ENCODE peak calls at places on chromosomes 3 and 15, in four cellular contexts. Z is heart left ventricle, U is breast epithelium, C is IMR-90. N is an unnamed sample.

GRCh38 chr3:170598091-170598502 is 12.2 kb upstream of the SLC7A14 start:
- DNase-seq in Z (no peak), C (no peak), U (no peak), N (no peak)

GRCh38 chr3:175094344-175094743 is 235.2 kb downstream of the NAALADL2 start:
- DNase-seq in Z (no peak), C (no peak), U (no peak), N (no peak)

GRCh38 chr3:72157782-72158638 is 373.1 kb upstream of the PROK2 start:
- DNase-seq in C (no peak), Z (no peak), U (no peak), N (no peak)

GRCh38 chr15:45169608-45170480 is 17.9 kb downstream of the SHF start:
- DNase-seq in Z (no peak), U (no peak), C (no peak), N (no peak)

GRCh38 chr3:135008326-135008725 is 213.3 kb downstream of the EPHB1 start:
- DNase-seq in Z (no peak), C (no peak), U (no peak), N (no peak)

GRCh38 chr3:171001957-171002694 is 24.4 kb downstream of the SLC2A2 start:
- DNase-seq in U (no peak), Z (no peak), C (peak; percentile 66), N (no peak)

GRCh38 chr3:138902166-138902565 is 44.8 kb downstream of the FOXL2 start:
- DNase-seq in Z (no peak), U (no peak), C (no peak), N (no peak)

GRCh38 chr15:63663906-63664305 is 66.7 kb downstream of the FBXL22 start:
- DNase-seq in U (no peak), C (peak; percentile 17), Z (no peak), N (no peak)

GRCh38 chr15:85622432-85622831 is 172.3 kb downstream of the KLHL25 start:
- DNase-seq in Z (no peak), U (no peak), C (peak; percentile 92), N (no peak)

GRCh38 chr15:85623648-85624047 is 171.1 kb downstream of the KLHL25 start:
- DNase-seq in Z (no peak), C (peak; percentile 61), U (no peak), N (no peak)

GRCh38 chr15:85621096-85621495 is 173.6 kb downstream of the KLHL25 start:
- DNase-seq in U (no peak), Z (no peak), C (no peak), N (no peak)

GRCh38 chr15:85618956-85619491 is 175.7 kb downstream of the KLHL25 start:
- DNase-seq in Z (peak; percentile 84), U (peak; percentile 70), C (peak; percentile 98), N (no peak)

DNA sequence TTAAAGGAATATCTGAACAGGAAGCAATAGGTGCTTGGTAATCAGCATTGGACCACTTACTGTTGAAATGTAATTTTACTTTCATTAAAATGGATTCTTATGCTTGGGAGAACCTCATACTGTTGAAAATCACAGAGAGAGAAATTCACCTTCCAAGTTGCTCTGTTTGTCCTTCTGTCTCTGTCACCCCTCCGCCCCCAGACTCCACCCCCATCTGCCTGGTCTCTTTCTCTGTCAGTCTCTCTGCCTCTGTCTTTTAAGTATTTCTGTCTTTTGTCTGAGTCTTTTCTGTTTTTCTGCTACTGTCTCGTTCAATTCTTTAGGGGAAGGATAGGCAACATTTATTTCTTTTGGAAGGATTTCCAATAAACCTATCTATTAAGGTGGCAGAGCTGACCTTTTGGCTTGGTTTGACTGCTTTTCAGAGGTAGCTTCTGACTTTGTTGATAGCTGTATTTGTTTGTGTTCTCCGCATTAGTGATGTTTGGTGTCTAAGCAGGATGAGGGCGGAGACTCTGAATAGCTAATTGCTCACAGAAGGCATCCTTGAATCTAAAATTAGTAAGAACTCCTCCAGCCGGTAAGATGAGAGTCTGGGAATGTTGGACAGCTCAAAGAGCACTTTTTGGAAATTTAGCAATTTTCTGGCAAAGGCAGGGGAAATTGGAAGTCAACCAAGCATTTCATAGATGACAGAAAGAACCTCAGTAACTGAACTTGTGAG is 174.2 kb downstream of the KLHL25 start:
- DNase-seq in Z (no peak), C (peak; percentile 73), U (no peak), N (no peak)
- TF ChIP-seq CTCF in Z (no peak), C (no peak), U (no peak), N (no peak)

DNA sequence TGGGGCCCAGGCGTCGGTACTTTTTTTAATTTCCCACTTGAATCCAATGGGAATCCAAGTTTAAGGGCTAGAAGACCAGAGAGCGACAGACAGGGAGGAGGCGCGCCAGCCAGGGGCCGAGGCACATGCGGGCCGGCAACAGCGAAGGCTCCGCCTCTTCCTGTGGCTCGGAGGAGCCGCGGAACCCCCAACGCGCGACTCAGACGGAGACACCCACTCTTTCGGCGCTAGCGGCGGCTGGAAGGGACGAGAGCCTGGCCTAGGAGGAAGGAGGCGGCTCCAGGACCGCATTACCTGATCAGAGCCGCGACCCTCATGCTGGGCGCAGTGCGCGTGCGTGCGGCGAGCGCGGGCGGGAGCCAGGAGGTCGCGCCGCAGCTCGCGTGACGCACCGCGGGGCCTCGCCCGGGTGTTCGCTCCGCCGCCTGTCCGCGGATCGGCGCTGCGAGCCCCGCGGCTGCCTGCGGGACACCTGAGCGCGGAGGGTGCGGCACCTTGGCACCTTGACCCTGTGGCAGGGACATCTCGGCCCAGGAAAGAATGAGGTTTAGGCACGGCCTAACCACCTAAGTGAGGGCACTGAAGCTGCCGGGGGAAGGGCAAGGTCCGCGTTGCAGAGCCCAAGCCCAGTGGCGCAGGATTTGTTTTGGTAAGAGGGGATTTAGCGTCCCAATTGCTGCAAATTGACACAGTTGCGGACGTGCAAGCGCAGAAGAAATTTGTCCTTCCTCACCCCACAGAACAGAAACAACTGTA is at the start of gene DPH6:
- DNase-seq in C (peak; percentile 79), Z (peak; percentile 92), U (peak; percentile 60), N (peak; percentile 81)
- TF ChIP-seq CTCF in C (no peak), Z (peak; percentile 10), U (no peak), N (no peak)

GRCh38 chr3:132630612-132631011 is 29.0 kb downstream of the ACAD11 start:
- DNase-seq in Z (no peak), C (no peak), U (no peak), N (no peak)

GRCh38 chr3:132626955-132627354 is 29.9 kb downstream of the ACKR4 start:
- DNase-seq in Z (no peak), C (no peak), U (no peak), N (no peak)

GRCh38 chr3:132628157-132628556 is 31.1 kb downstream of the ACKR4 start:
- DNase-seq in C (no peak), U (no peak), Z (no peak), N (no peak)

GRCh38 chr3:132625613-132626012 is 28.5 kb downstream of the ACKR4 start:
- DNase-seq in U (no peak), C (no peak), Z (no peak), N (no peak)

GRCh38 chr3:132629928-132630327 is 29.7 kb downstream of the ACAD11 start:
- DNase-seq in U (no peak), C (peak; percentile 82), Z (no peak), N (no peak)
- TF ChIP-seq CTCF in U (no peak), C (no peak), Z (no peak), N (no peak)

GRCh38 chr3:39812537-39812936 is 3.1 kb downstream of the MYRIP start:
- DNase-seq in Z (no peak), U (no peak), C (no peak), N (no peak)
- TF ChIP-seq CTCF in Z (no peak), U (no peak), C (no peak), N (peak; percentile 56)

GRCh38 chr3:38725726-38726410 is 76.4 kb upstream of the SCN5A start:
- DNase-seq in C (peak; percentile 76), U (no peak), Z (peak; percentile 83), N (no peak)
- TF ChIP-seq CTCF in C (no peak), U (no peak), Z (no peak), N (no peak)

DNA sequence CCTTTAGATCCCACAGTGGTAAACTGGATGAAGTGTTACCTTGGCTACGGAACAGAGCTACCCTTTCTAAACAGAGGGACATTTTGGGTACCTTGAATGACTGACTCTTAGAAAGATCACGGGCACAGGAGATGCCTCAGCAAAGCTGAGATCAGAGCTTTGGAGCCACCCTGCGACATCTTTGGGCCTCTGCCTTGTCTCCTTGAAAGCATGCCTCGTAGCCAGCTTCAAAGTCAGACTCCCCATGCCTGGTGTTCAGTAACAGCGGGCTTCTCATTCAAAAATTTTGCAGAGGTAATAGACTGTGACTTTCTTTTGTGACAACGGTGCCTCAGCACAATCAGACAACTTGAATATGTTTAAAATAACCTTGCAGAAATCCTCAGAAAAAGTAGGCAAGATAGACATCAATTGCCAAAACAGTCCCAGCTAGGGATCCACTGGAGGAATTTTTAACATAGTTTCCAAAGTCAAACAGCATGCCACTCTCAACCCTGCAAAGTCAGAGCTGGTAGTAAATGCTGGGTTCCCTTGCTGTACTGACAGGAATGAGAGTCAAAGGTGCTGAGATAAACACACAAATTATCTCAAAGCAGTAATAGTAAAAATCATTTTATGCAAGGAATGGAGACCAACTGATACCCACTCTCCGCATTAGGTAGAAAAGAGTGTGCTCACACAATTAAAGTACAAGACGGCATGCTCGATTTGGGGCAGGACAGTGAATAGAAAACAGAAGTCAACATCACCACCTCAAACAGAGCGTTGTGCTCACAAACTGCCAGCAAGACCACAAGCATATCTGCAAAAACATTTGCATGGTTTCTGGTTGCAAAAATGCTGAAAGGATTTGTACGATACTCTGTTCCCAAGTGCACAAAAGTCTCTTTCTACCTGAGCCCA is 82.1 kb downstream of the MYO1E start:
- DNase-seq in Z (no peak), C (no peak), U (no peak), N (no peak)
- TF ChIP-seq CTCF in Z (no peak), C (no peak), U (no peak), N (no peak)

N was measured in progenitor cell of endocrine pancreas.